ENCODE peak calls at places on chromosomes 5 and 9, in ten cellular contexts. G, L, B, A, N, E, I, H, S and O are unnamed samples.

GRCh38 chr9:37061763-37062162 is 27.7 kb upstream of the PAX5 start:
- DNase-seq in G (no peak), N (no peak), I (no peak), S (no peak), B (no peak), L (no peak), H (no peak), A (no peak), E (peak; percentile 38), O (no peak)

GRCh38 chr5:57753446-57753845 is 270.8 kb upstream of the ACTBL2 start:
- DNase-seq in S (no peak), H (no peak), G (no peak), N (no peak), E (no peak), L (no peak), I (no peak), B (no peak), A (no peak), O (no peak)

GRCh38 chr5:161358446-161358845 is 188.1 kb downstream of the GABRB2 start:
- DNase-seq in S (no peak), N (no peak), E (no peak), H (no peak), I (no peak), G (no peak), A (no peak), B (no peak), L (no peak), O (no peak)

GRCh38 chr5:96809898-96810297 is 2.2 kb upstream of the ERAP1 start:
- DNase-seq in A (no peak), B (no peak), L (no peak), I (no peak), H (no peak), E (no peak), S (no peak), G (no peak), N (peak; percentile 79), O (no peak)

GRCh38 chr5:177023247-177023703 is 779 bp downstream of the ZNF346 start:
- DNase-seq in G (no peak), E (peak; percentile 16), B (no peak), A (no peak), S (no peak), I (no peak), H (no peak), L (peak; percentile 24), N (peak; percentile 16), O (peak; percentile 84)

GRCh38 chr5:59358497-59358896 is 535.0 kb downstream of the PDE4D start:
- DNase-seq in E (peak; percentile 16), I (no peak), L (no peak), B (peak; percentile 64), G (no peak), N (no peak), H (no peak), A (no peak), S (peak; percentile 22), O (no peak)

GRCh38 chr5:96141749-96142148 is 180.1 kb upstream of the ELL2 start:
- DNase-seq in B (no peak), L (no peak), H (peak; percentile 17), G (no peak), E (no peak), S (no peak), I (no peak), A (no peak), N (no peak), O (no peak)

GRCh38 chr5:54295658-54296276 is 14.6 kb downstream of the ARL15 start:
- DNase-seq in G (no peak), H (no peak), L (no peak), E (no peak), N (peak; percentile 42), A (no peak), I (no peak), B (no peak), S (no peak), O (no peak)

GRCh38 chr9:69460002-69460401 is 135.0 kb downstream of the ENTREP1 start:
- DNase-seq in E (no peak), B (no peak), H (no peak), A (no peak), G (no peak), S (no peak), I (no peak), N (no peak), L (no peak), O (no peak)

GRCh38 chr5:122501087-122501435 is 189.0 kb downstream of the SNCAIP start:
- DNase-seq in A (no peak), H (no peak), I (no peak), S (no peak), L (no peak), G (no peak), N (no peak), B (no peak), E (peak; percentile 33), O (no peak)
- H3K4me3 ChIP-seq in A (no peak overlapping the region), H (no peak overlapping the region), I (no peak overlapping the region), S (no peak overlapping the region), L (no peak overlapping the region), G (no peak overlapping the region), N (no peak overlapping the region), B (no peak overlapping the region), E (no peak overlapping the region), O (no peak overlapping the region)

GRCh38 chr5:167570431-167570830 is 721.0 kb upstream of the WWC1 start:
- DNase-seq in I (no peak), B (no peak), N (no peak), G (no peak), H (no peak), L (no peak), S (no peak), E (no peak), A (no peak), O (no peak)

GRCh38 chr5:167561796-167562195 is 729.6 kb upstream of the WWC1 start:
- DNase-seq in N (no peak), G (no peak), L (no peak), A (no peak), S (no peak), E (no peak), I (no peak), H (no peak), B (no peak), O (no peak)

GRCh38 chr5:167565555-167565954 is 725.9 kb upstream of the WWC1 start:
- DNase-seq in H (no peak), G (no peak), N (no peak), A (no peak), B (no peak), I (no peak), E (peak; percentile 20), S (no peak), L (peak; percentile 18), O (no peak)
- TF ChIP-seq CTCF in H (peak; percentile 31), G (peak; percentile 41), N (no peak), A (no peak), B (no peak), I (no peak), E (peak; percentile 49), S (no peak), L (peak; percentile 51), O (no peak)

GRCh38 chr5:68316469-68316868 is 100.9 kb downstream of the PIK3R1 start:
- DNase-seq in I (no peak), N (peak; percentile 23), A (no peak), H (no peak), E (no peak), S (no peak), B (no peak), G (no peak), L (no peak), O (no peak)

GRCh38 chr5:68317641-68318040 is 102.1 kb downstream of the PIK3R1 start:
- DNase-seq in B (no peak), I (peak; percentile 61), H (no peak), N (peak; percentile 11), L (no peak), E (no peak), A (no peak), G (no peak), S (no peak), O (no peak)

GRCh38 chr5:68315679-68316271 is 100.2 kb downstream of the PIK3R1 start:
- DNase-seq in E (no peak), S (no peak), H (no peak), I (peak; percentile 59), N (no peak), A (no peak), L (no peak), B (no peak), G (no peak), O (no peak)

GRCh38 chr5:68319316-68320093 is 103.9 kb downstream of the PIK3R1 start:
- DNase-seq in G (no peak), A (no peak), L (peak; percentile 13), I (peak; percentile 62), N (no peak), E (peak; percentile 74), B (no peak), S (no peak), H (no peak), O (no peak)

GRCh38 chr5:68320094-68320986 is 104.8 kb downstream of the PIK3R1 start:
- DNase-seq in E (no peak), L (peak; percentile 24), G (no peak), S (no peak), B (no peak), H (no peak), I (peak; percentile 76), A (peak; percentile 51), N (peak; percentile 56), O (no peak)
- TF ChIP-seq POLR2A in E (no peak), L (no peak), G (no peak), S (no peak), B (no peak), H (no peak), I (no peak), A (no peak), N (no peak), O (no peak)

GRCh38 chr5:172832383-172833315 is 1.4 kb upstream of the ERGIC1 start:
- DNase-seq in A (no peak), H (no peak), E (no peak), I (no peak), N (no peak), B (no peak), G (no peak), S (no peak), L (no peak), O (no peak)
- H3K4me3 ChIP-seq in A (no peak overlapping the region), H (no peak overlapping the region), E (no peak overlapping the region), I (no peak overlapping the region), N (no peak overlapping the region), B (no peak overlapping the region), G (no peak overlapping the region), S (no peak overlapping the region), L (no peak overlapping the region), O (no peak overlapping the region)